ENCODE peak calls at places on chromosome 21, in eight cellular contexts. One of them, this sample, is unnamed.

GRCh38 chr21:46184625-46185555 is 631 bp upstream of the SPATC1L start:
- DNase-seq in HuH-7.5: peak
- DNase-seq in NCI-H2081: peak
- DNase-seq in left cardiac atrium: peak
- DNase-seq in GM04503: peak
- DNase-seq in substantia nigra: peak
- DNase-seq in left ventricle myocardium inferior: peak
- DNase-seq in Kasumi-1: peak
- DNase-seq in this sample: peak

GRCh38 chr21:16821588-16821987 is 691.3 kb upstream of the CXADR start:
- DNase-seq in HuH-7.5: no peak
- DNase-seq in NCI-H2081: no peak
- DNase-seq in left cardiac atrium: no peak
- DNase-seq in GM04503: no peak
- DNase-seq in substantia nigra: no peak
- DNase-seq in left ventricle myocardium inferior: no peak
- DNase-seq in Kasumi-1: no peak
- DNase-seq in this sample: no peak

GRCh38 chr21:45994086-45994661 is 12.6 kb downstream of the COL6A1 start:
- DNase-seq in HuH-7.5: no peak
- DNase-seq in NCI-H2081: no peak
- DNase-seq in left cardiac atrium: peak
- DNase-seq in GM04503: no peak
- DNase-seq in substantia nigra: no peak
- DNase-seq in left ventricle myocardium inferior: peak
- DNase-seq in Kasumi-1: no peak
- DNase-seq in this sample: no peak

GRCh38 chr21:44999972-45000636 is 60.3 kb downstream of the SLX9 start:
- DNase-seq in HuH-7.5: no peak
- DNase-seq in NCI-H2081: no peak
- DNase-seq in left cardiac atrium: peak
- DNase-seq in GM04503: no peak
- DNase-seq in substantia nigra: no peak
- DNase-seq in left ventricle myocardium inferior: peak
- DNase-seq in Kasumi-1: no peak
- DNase-seq in this sample: no peak

GRCh38 chr21:44441581-44442265 is 13.6 kb upstream of the LRRC3 start:
- DNase-seq in HuH-7.5: no peak
- DNase-seq in NCI-H2081: no peak
- DNase-seq in left cardiac atrium: peak
- DNase-seq in GM04503: no peak
- DNase-seq in substantia nigra: no peak
- DNase-seq in left ventricle myocardium inferior: no peak
- DNase-seq in Kasumi-1: no peak
- DNase-seq in this sample: no peak

GRCh38 chr21:22120616-22121266 is 1122.5 kb downstream of the NCAM2 start:
- DNase-seq in HuH-7.5: no peak
- DNase-seq in NCI-H2081: no peak
- DNase-seq in left cardiac atrium: no peak
- DNase-seq in GM04503: no peak
- DNase-seq in substantia nigra: no peak
- DNase-seq in left ventricle myocardium inferior: no peak
- DNase-seq in Kasumi-1: no peak
- DNase-seq in this sample: no peak

GRCh38 chr21:29423521-29423920 is 124.8 kb downstream of the BACH1 start:
- DNase-seq in HuH-7.5: no peak
- DNase-seq in NCI-H2081: no peak
- DNase-seq in left cardiac atrium: no peak
- DNase-seq in GM04503: no peak
- DNase-seq in substantia nigra: no peak
- DNase-seq in left ventricle myocardium inferior: no peak
- DNase-seq in Kasumi-1: no peak
- DNase-seq in this sample: no peak

GRCh38 chr21:15276243-15276642 is 211.4 kb upstream of the NRIP1 start:
- DNase-seq in HuH-7.5: no peak
- DNase-seq in NCI-H2081: no peak
- DNase-seq in left cardiac atrium: no peak
- DNase-seq in GM04503: no peak
- DNase-seq in substantia nigra: no peak
- DNase-seq in left ventricle myocardium inferior: no peak
- DNase-seq in Kasumi-1: no peak
- DNase-seq in this sample: no peak

GRCh38 chr21:36087362-36088138 is 17.7 kb downstream of the CBR1 start:
- DNase-seq in HuH-7.5: no peak
- DNase-seq in NCI-H2081: no peak
- DNase-seq in left cardiac atrium: no peak
- DNase-seq in GM04503: no peak
- DNase-seq in substantia nigra: peak
- DNase-seq in left ventricle myocardium inferior: no peak
- DNase-seq in Kasumi-1: no peak
- DNase-seq in this sample: peak

GRCh38 chr21:44708213-44708865 is 3.0 kb downstream of the TSPEAR start:
- DNase-seq in HuH-7.5: no peak
- DNase-seq in NCI-H2081: no peak
- DNase-seq in left cardiac atrium: peak
- DNase-seq in GM04503: no peak
- DNase-seq in substantia nigra: no peak
- DNase-seq in left ventricle myocardium inferior: no peak
- DNase-seq in Kasumi-1: no peak
- DNase-seq in this sample: no peak

GRCh38 chr21:39125752-39126485 is 57.3 kb downstream of the PSMG1 start:
- DNase-seq in HuH-7.5: peak
- DNase-seq in NCI-H2081: peak
- DNase-seq in left cardiac atrium: peak
- DNase-seq in GM04503: no peak
- DNase-seq in substantia nigra: no peak
- DNase-seq in left ventricle myocardium inferior: no peak
- DNase-seq in Kasumi-1: peak
- DNase-seq in this sample: peak

GRCh38 chr21:44828362-44829056 is 10.6 kb upstream of the SUMO3 start:
- DNase-seq in HuH-7.5: no peak
- DNase-seq in NCI-H2081: no peak
- DNase-seq in left cardiac atrium: no peak
- DNase-seq in GM04503: no peak
- DNase-seq in substantia nigra: no peak
- DNase-seq in left ventricle myocardium inferior: no peak
- DNase-seq in Kasumi-1: no peak
- DNase-seq in this sample: no peak

GRCh38 chr21:41147979-41148355 is 20.0 kb upstream of the BACE2 start:
- DNase-seq in HuH-7.5: no peak
- DNase-seq in NCI-H2081: no peak
- DNase-seq in left cardiac atrium: no peak
- DNase-seq in GM04503: no peak
- DNase-seq in substantia nigra: no peak
- DNase-seq in left ventricle myocardium inferior: no peak
- DNase-seq in Kasumi-1: no peak
- DNase-seq in this sample: no peak

GRCh38 chr21:42125571-42126544 is 54.7 kb downstream of the UMODL1 start:
- DNase-seq in HuH-7.5: peak
- DNase-seq in NCI-H2081: no peak
- DNase-seq in left cardiac atrium: no peak
- DNase-seq in GM04503: no peak
- DNase-seq in substantia nigra: no peak
- DNase-seq in left ventricle myocardium inferior: no peak
- DNase-seq in Kasumi-1: peak
- DNase-seq in this sample: no peak

GRCh38 chr21:14956826-14957225 is 108.0 kb downstream of the NRIP1 start:
- DNase-seq in HuH-7.5: no peak
- DNase-seq in NCI-H2081: no peak
- DNase-seq in left cardiac atrium: no peak
- DNase-seq in GM04503: peak
- DNase-seq in substantia nigra: no peak
- DNase-seq in left ventricle myocardium inferior: no peak
- DNase-seq in Kasumi-1: no peak
- DNase-seq in this sample: no peak

GRCh38 chr21:42298657-42299056 is 16.6 kb downstream of the TFF3 start:
- DNase-seq in HuH-7.5: no peak
- DNase-seq in NCI-H2081: no peak
- DNase-seq in left cardiac atrium: no peak
- DNase-seq in GM04503: no peak
- DNase-seq in substantia nigra: no peak
- DNase-seq in left ventricle myocardium inferior: no peak
- DNase-seq in Kasumi-1: no peak
- DNase-seq in this sample: no peak

GRCh38 chr21:34129971-34130597 is 56.7 kb downstream of the MRPS6 start:
- DNase-seq in HuH-7.5: no peak
- DNase-seq in NCI-H2081: no peak
- DNase-seq in left cardiac atrium: no peak
- DNase-seq in GM04503: no peak
- DNase-seq in substantia nigra: no peak
- DNase-seq in left ventricle myocardium inferior: no peak
- DNase-seq in Kasumi-1: no peak
- DNase-seq in this sample: peak

GRCh38 chr21:34881421-34881820 is 167.7 kb downstream of the RUNX1 start:
- DNase-seq in HuH-7.5: no peak
- DNase-seq in NCI-H2081: no peak
- DNase-seq in left cardiac atrium: no peak
- DNase-seq in GM04503: no peak
- DNase-seq in substantia nigra: no peak
- DNase-seq in left ventricle myocardium inferior: no peak
- DNase-seq in Kasumi-1: no peak
- DNase-seq in this sample: no peak

GRCh38 chr21:25735895-25736597 is 1.3 kb downstream of the GABPA start:
- DNase-seq in HuH-7.5: no peak
- DNase-seq in NCI-H2081: peak
- DNase-seq in left cardiac atrium: no peak
- DNase-seq in GM04503: peak
- DNase-seq in substantia nigra: no peak
- DNase-seq in left ventricle myocardium inferior: no peak
- DNase-seq in Kasumi-1: peak
- DNase-seq in this sample: peak

GRCh38 chr21:33834801-33835500 is 80.7 kb downstream of the ATP5PO start:
- DNase-seq in HuH-7.5: no peak
- DNase-seq in NCI-H2081: no peak
- DNase-seq in left cardiac atrium: no peak
- DNase-seq in GM04503: no peak
- DNase-seq in substantia nigra: no peak
- DNase-seq in left ventricle myocardium inferior: no peak
- DNase-seq in Kasumi-1: no peak
- DNase-seq in this sample: no peak

GRCh38 chr21:21460979-21461378 is 462.8 kb downstream of the NCAM2 start:
- DNase-seq in HuH-7.5: no peak
- DNase-seq in NCI-H2081: no peak
- DNase-seq in left cardiac atrium: no peak
- DNase-seq in GM04503: no peak
- DNase-seq in substantia nigra: no peak
- DNase-seq in left ventricle myocardium inferior: no peak
- DNase-seq in Kasumi-1: no peak
- DNase-seq in this sample: no peak

GRCh38 chr21:43025636-43026180 is 49.9 kb downstream of the CBS start:
- DNase-seq in HuH-7.5: peak
- DNase-seq in NCI-H2081: no peak
- DNase-seq in left cardiac atrium: no peak
- DNase-seq in GM04503: no peak
- DNase-seq in substantia nigra: no peak
- DNase-seq in left ventricle myocardium inferior: no peak
- DNase-seq in Kasumi-1: no peak
- DNase-seq in this sample: no peak

GRCh38 chr21:42626171-42626570 is 27.2 kb upstream of the PDE9A start:
- DNase-seq in HuH-7.5: no peak
- DNase-seq in NCI-H2081: no peak
- DNase-seq in left cardiac atrium: no peak
- DNase-seq in GM04503: no peak
- DNase-seq in substantia nigra: no peak
- DNase-seq in left ventricle myocardium inferior: no peak
- DNase-seq in Kasumi-1: no peak
- DNase-seq in this sample: no peak

GRCh38 chr21:36437745-36438128 is 42.2 kb downstream of the CLDN14 start:
- DNase-seq in HuH-7.5: no peak
- DNase-seq in NCI-H2081: no peak
- DNase-seq in left cardiac atrium: peak
- DNase-seq in GM04503: peak
- DNase-seq in substantia nigra: no peak
- DNase-seq in left ventricle myocardium inferior: no peak
- DNase-seq in Kasumi-1: peak
- DNase-seq in this sample: no peak

GRCh38 chr21:44413566-44414290 is 41.6 kb upstream of the LRRC3 start:
- DNase-seq in HuH-7.5: no peak
- DNase-seq in NCI-H2081: no peak
- DNase-seq in left cardiac atrium: no peak
- DNase-seq in GM04503: no peak
- DNase-seq in substantia nigra: no peak
- DNase-seq in left ventricle myocardium inferior: no peak
- DNase-seq in Kasumi-1: no peak
- DNase-seq in this sample: no peak

GRCh38 chr21:32300117-32300681 is 1.5 kb downstream of the MRAP start:
- DNase-seq in HuH-7.5: no peak
- DNase-seq in NCI-H2081: no peak
- DNase-seq in left cardiac atrium: no peak
- DNase-seq in GM04503: no peak
- DNase-seq in substantia nigra: no peak
- DNase-seq in left ventricle myocardium inferior: no peak
- DNase-seq in Kasumi-1: no peak
- DNase-seq in this sample: no peak

GRCh38 chr21:44862869-44863685 is 10.4 kb downstream of the PTTG1IP start:
- DNase-seq in HuH-7.5: no peak
- DNase-seq in NCI-H2081: no peak
- DNase-seq in left cardiac atrium: no peak
- DNase-seq in GM04503: no peak
- DNase-seq in substantia nigra: no peak
- DNase-seq in left ventricle myocardium inferior: no peak
- DNase-seq in Kasumi-1: no peak
- DNase-seq in this sample: no peak

GRCh38 chr21:45857761-45858160 is 123.8 kb upstream of the COL6A1 start:
- DNase-seq in HuH-7.5: no peak
- DNase-seq in NCI-H2081: no peak
- DNase-seq in left cardiac atrium: no peak
- DNase-seq in GM04503: no peak
- DNase-seq in substantia nigra: no peak
- DNase-seq in left ventricle myocardium inferior: no peak
- DNase-seq in Kasumi-1: no peak
- DNase-seq in this sample: no peak

GRCh38 chr21:44893948-44894656 is 20.6 kb upstream of the PTTG1IP start:
- DNase-seq in HuH-7.5: no peak
- DNase-seq in NCI-H2081: no peak
- DNase-seq in left cardiac atrium: no peak
- DNase-seq in GM04503: no peak
- DNase-seq in substantia nigra: no peak
- DNase-seq in left ventricle myocardium inferior: no peak
- DNase-seq in Kasumi-1: no peak
- DNase-seq in this sample: no peak

GRCh38 chr21:17802568-17802967 is 16.6 kb downstream of the C21orf91 start:
- DNase-seq in HuH-7.5: no peak
- DNase-seq in NCI-H2081: no peak
- DNase-seq in left cardiac atrium: no peak
- DNase-seq in GM04503: peak
- DNase-seq in substantia nigra: no peak
- DNase-seq in left ventricle myocardium inferior: no peak
- DNase-seq in Kasumi-1: no peak
- DNase-seq in this sample: no peak

GRCh38 chr21:28971171-28971570 is 21.5 kb downstream of the LTN1 start:
- DNase-seq in HuH-7.5: no peak
- DNase-seq in NCI-H2081: no peak
- DNase-seq in left cardiac atrium: no peak
- DNase-seq in GM04503: no peak
- DNase-seq in substantia nigra: no peak
- DNase-seq in left ventricle myocardium inferior: no peak
- DNase-seq in Kasumi-1: peak
- DNase-seq in this sample: peak

GRCh38 chr21:38796426-38796825 is 9.3 kb upstream of the ETS2 start:
- DNase-seq in HuH-7.5: no peak
- DNase-seq in NCI-H2081: no peak
- DNase-seq in left cardiac atrium: no peak
- DNase-seq in GM04503: no peak
- DNase-seq in substantia nigra: no peak
- DNase-seq in left ventricle myocardium inferior: no peak
- DNase-seq in Kasumi-1: no peak
- DNase-seq in this sample: no peak

This sample was measured in globus pallidus.